ENCODE peak calls at places on chromosomes 13 and 19, in four cellular contexts. E, M, F and X are unnamed samples. For H3K36me3, the result is how much of the 10 kb centered on the place peaks cover.

GRCh38 chr19:13208964-13209796 is 59.0 kb downstream of the IER2 start:
- DNase-seq in E (no peak), F (peak), M (peak), X (no peak)

GRCh38 chr19:51365211-51366049 is 758 bp downstream of the ETFB start:
- DNase-seq in E (no peak), F (no peak), M (peak), X (no peak)

GRCh38 chr19:52336976-52337375 is 933 bp downstream of the ZNF610 start:
- DNase-seq in M (no peak), E (no peak), F (no peak), X (no peak)

GRCh38 chr13:27403727-27404385 is 20.6 kb upstream of the GTF3A start:
- DNase-seq in M (no peak), E (no peak), F (no peak), X (no peak)

GRCh38 chr13:84590663-84591062 is 708.4 kb upstream of the SLITRK1 start:
- DNase-seq in E (no peak), M (no peak), F (no peak), X (no peak)

GRCh38 chr13:90696254-90696653 is 651.2 kb upstream of the MIR17HG start:
- DNase-seq in E (no peak), M (no peak), F (no peak), X (peak)

GRCh38 chr19:52961981-52962380 is 700 bp downstream of the ZNF816 start:
- DNase-seq in F (no peak), M (no peak), E (peak), X (no peak)

GRCh38 chr19:53795019-53795418 is 29.1 kb downstream of the NLRP12 start:
- DNase-seq in E (no peak), F (no peak), M (no peak), X (no peak)

GRCh38 chr13:50393641-50394040 is 378.4 kb downstream of the KCNRG start:
- DNase-seq in E (no peak), M (no peak), F (no peak), X (no peak)

GRCh38 chr13:40777166-40777956 is 6.4 kb upstream of the MRPS31 start:
- DNase-seq in E (no peak), M (no peak), F (no peak), X (no peak)

GRCh38 chr13:79775830-79776229 is 294.9 kb downstream of the NDFIP2 start:
- DNase-seq in F (no peak), E (no peak), M (no peak), X (peak)

GRCh38 chr19:38033658-38034150 is 126.7 kb downstream of the SIPA1L3 start:
- DNase-seq in E (no peak), F (no peak), M (no peak), X (no peak)

GRCh38 chr19:15722956-15723355 is 4.9 kb upstream of the OR10H2 start:
- DNase-seq in M (no peak), E (no peak), F (no peak), X (no peak)

GRCh38 chr13:78601124-78601885 is 2.0 kb downstream of the POU4F1 start:
- DNase-seq in F (no peak), E (no peak), M (no peak), X (no peak)
- H3K4me3 ChIP-seq in F (no peak), E (peak), M (no peak), X (no peak)

GRCh38 chr19:40344422-40344821 is 3.8 kb downstream of the C19orf47 start:
- DNase-seq in M (no peak), F (no peak), E (no peak), X (no peak)

GRCh38 chr19:40348961-40349507 is 539 bp downstream of the PLD3 start:
- DNase-seq in F (no peak), E (no peak), M (no peak), X (no peak)

GRCh38 chr19:40342644-40343311 is 5.4 kb downstream of the C19orf47 start:
- DNase-seq in M (no peak), F (no peak), E (no peak), X (no peak)

GRCh38 chr19:40347476-40348124 is 597 bp downstream of the C19orf47 start:
- DNase-seq in M (no peak), F (no peak), E (no peak), X (no peak)

GRCh38 chr19:40348125-40348913 is at the start of the genes C19orf47 and PLD3:
- DNase-seq in M (peak), F (peak), E (peak), X (peak)
- TF ChIP-seq CTCF in M (no peak), F (no peak), E (no peak), X (no peak)

GRCh38 chr13:98473792-98474153 is 103.1 kb downstream of the STK24 start:
- DNase-seq in M (no peak), E (no peak), F (no peak), X (no peak)

GRCh38 chr13:98471895-98472294 is 105.0 kb downstream of the STK24 start:
- DNase-seq in F (peak), M (no peak), E (no peak), X (no peak)

GRCh38 chr13:98474761-98475160 is 102.1 kb downstream of the STK24 start:
- DNase-seq in F (peak), M (no peak), E (no peak), X (no peak)

GRCh38 chr13:98474292-98474691 is 102.6 kb downstream of the STK24 start:
- DNase-seq in M (no peak), E (no peak), F (peak), X (no peak)

GRCh38 chr13:98473135-98473791 is 103.6 kb downstream of the STK24 start:
- DNase-seq in E (no peak), M (no peak), F (no peak), X (no peak)
- H3K36me3 ChIP-seq in E (half or more), M (under half), F (under half), X (under half)

DNA sequence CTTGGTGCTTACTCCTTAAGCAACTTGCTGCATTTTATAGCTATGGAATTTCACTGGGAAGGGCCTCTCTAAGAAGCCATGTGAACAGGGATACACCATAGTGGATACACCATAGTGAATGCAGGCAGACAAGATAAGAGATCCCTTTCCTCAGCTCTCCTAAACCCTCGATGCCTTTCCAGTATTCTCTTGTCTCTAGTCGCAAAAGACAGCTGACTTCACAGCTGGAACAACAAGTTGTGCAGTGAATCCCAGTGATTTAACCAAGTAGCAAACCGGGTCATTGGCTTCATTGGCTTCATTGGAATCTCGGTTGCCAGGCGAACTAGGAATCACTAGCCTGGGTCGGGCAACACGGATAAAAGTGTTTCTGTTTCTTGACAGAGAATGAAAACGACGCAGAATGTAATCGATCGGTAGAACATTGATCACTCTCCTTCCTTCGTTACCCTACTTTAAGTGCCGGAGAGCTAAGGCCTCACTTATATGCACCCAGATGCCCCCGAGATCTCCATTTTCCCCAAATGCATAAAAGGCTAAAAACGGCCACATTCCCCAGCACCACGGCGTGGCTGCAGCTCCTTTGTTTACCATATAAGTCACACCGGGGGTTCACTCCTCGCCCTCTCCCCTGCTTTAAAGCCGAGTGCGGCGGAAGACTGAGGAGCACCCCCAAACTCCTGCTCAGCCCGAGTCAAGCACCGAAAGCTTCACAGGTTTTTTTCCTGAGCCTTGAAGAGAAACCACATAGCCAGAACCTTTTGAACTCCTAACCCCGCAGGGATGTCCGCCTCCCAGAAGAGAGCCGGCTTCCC is 674 bp downstream of the TRPC4 start:
- DNase-seq in F (peak), M (no peak), E (no peak), X (peak)
- H3K4me3 ChIP-seq in F (peak), M (peak), E (peak), X (peak)